ENCODE peak calls at places on chromosomes 3 and 15, in eight cellular contexts. K is HL-60, G is tibial artery, C is cardiac muscle cell, L is kidney epithelial cell, Z is right lobe of liver, D is transverse colon, Y is GM12865. X is an unnamed sample.

GRCh38 chr3:51953445-51953844 is 1.7 kb upstream of the GPR62 start:
- DNase-seq in C (no peak), L (no peak), D (no peak), K (no peak), Z (no peak), Y (no peak), G (no peak), X (no peak)

GRCh38 chr3:109050591-109051167 is 67.3 kb downstream of the MORC1 start:
- DNase-seq in Y (peak; percentile 69), K (no peak), Z (no peak), G (no peak), L (no peak), D (peak; percentile 26), C (peak; percentile 11), X (no peak)

GRCh38 chr15:63763476-63764123 is 70.1 kb downstream of the HERC1 start:
- DNase-seq in G (no peak), Y (peak; percentile 55), D (no peak), L (no peak), C (no peak), K (no peak), Z (no peak), X (no peak)

GRCh38 chr3:49702672-49703071 is 13.3 kb downstream of the RNF123 start:
- DNase-seq in C (no peak), L (no peak), Z (no peak), D (no peak), Y (no peak), G (no peak), K (no peak), X (no peak)

GRCh38 chr3:194689493-194689901 is 3.8 kb downstream of the FAM43A start:
- DNase-seq in K (no peak), C (no peak), Z (no peak), Y (peak; percentile 22), L (no peak), G (no peak), D (no peak), X (no peak)

GRCh38 chr15:41106947-41107346 is 9.1 kb downstream of the INO80 start:
- DNase-seq in K (no peak), Z (no peak), G (no peak), D (no peak), Y (peak; percentile 40), C (no peak), L (no peak), X (no peak)

GRCh38 chr15:100766225-100767001 is 113.2 kb upstream of the ALDH1A3 start:
- DNase-seq in Y (no peak), G (peak; percentile 53), K (no peak), C (no peak), L (no peak), Z (peak; percentile 37), D (no peak), X (no peak)

GRCh38 chr3:100590114-100590839 is 19.1 kb upstream of the ADGRG7 start:
- DNase-seq in C (peak; percentile 76), Y (peak; percentile 83), L (peak; percentile 39), G (no peak), K (peak; percentile 66), Z (no peak), D (peak; percentile 64), X (no peak)

GRCh38 chr3:112740800-112741199 is 99.9 kb upstream of the CCDC80 start:
- DNase-seq in L (no peak), G (no peak), Y (no peak), C (no peak), Z (no peak), K (no peak), D (no peak), X (no peak)

GRCh38 chr15:34737379-34737928 is 17.3 kb downstream of the GJD2 start:
- DNase-seq in Y (no peak), G (no peak), Z (no peak), C (peak; percentile 35), D (no peak), K (no peak), L (no peak), X (no peak)

GRCh38 chr15:63334821-63335220 is 46.8 kb downstream of the CA12 start:
- DNase-seq in G (no peak), K (no peak), Y (no peak), C (no peak), Z (no peak), D (no peak), L (no peak), X (no peak)

GRCh38 chr3:159904911-159905310 is 83.7 kb upstream of the IL12A start:
- DNase-seq in C (no peak), Y (no peak), K (no peak), D (no peak), G (no peak), Z (no peak), L (no peak), X (no peak)

GRCh38 chr3:153749070-153749610 is 372.1 kb upstream of the ARHGEF26 start:
- DNase-seq in G (no peak), D (peak; percentile 52), Y (no peak), L (no peak), K (no peak), C (peak; percentile 34), Z (no peak), X (no peak)

GRCh38 chr15:65868546-65869126 is 655 bp upstream of the RAB11A start:
- DNase-seq in G (no peak), L (no peak), C (no peak), D (no peak), K (no peak), Z (no peak), Y (no peak), X (no peak)

GRCh38 chr3:105746226-105746996 is 122.4 kb downstream of the CBLB start:
- DNase-seq in L (no peak), D (no peak), Z (no peak), K (no peak), G (no peak), Y (no peak), C (no peak), X (no peak)

GRCh38 chr3:45659661-45660566 is 29.3 kb upstream of the SACM1L start:
- DNase-seq in Y (no peak), Z (peak; percentile 79), G (peak; percentile 84), D (peak; percentile 85), C (peak; percentile 64), K (no peak), L (no peak), X (peak; percentile 76)

GRCh38 chr3:176939022-176939817 is 258.1 kb downstream of the TBL1XR1 start:
- DNase-seq in K (peak; percentile 54), Y (peak; percentile 79), D (peak; percentile 10), Z (no peak), C (peak; percentile 77), L (peak; percentile 39), G (no peak), X (no peak)

GRCh38 chr3:120795017-120795648 is 52.6 kb downstream of the GTF2E1 start:
- DNase-seq in Y (peak; percentile 86), G (peak; percentile 74), C (peak; percentile 90), K (peak; percentile 28), D (peak; percentile 80), L (peak; percentile 16), Z (peak; percentile 81), X (peak; percentile 83)

GRCh38 chr3:193418576-193419373 is 40.2 kb upstream of the ATP13A5 start:
- DNase-seq in Z (no peak), C (no peak), K (no peak), D (no peak), G (no peak), L (no peak), Y (no peak), X (no peak)

GRCh38 chr3:71725279-71725991 is at the start of gene EIF4E3:
- DNase-seq in D (peak; percentile 42), K (no peak), L (no peak), G (no peak), Y (no peak), Z (peak; percentile 61), C (peak; percentile 53), X (peak; percentile 60)

DNA sequence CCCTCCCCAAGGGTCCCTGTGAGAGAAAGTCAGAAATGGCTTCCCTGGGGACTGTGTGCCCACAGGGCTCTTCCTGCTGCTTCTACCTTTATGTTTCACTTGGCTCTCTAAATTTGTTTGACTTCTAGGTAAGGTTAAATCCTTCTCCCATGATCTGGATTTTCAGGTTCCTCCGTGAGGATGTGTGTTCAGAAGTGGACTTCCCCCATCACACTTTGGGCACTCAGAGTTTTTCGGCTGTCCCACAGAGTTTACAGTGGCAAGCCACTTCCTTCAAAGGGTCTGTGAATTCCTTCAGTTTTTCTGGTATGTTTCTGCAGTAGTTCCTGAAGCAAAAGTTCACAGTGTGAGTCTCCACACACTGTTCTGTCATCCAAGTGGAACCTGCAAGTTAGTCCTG is 30.9 kb upstream of the RARB start:
- DNase-seq in K (no peak), Z (no peak), L (no peak), D (no peak), Y (no peak), G (no peak), C (no peak), X (no peak)
- H3K4me3 ChIP-seq in K (no peak overlapping the region), Z (no peak overlapping the region), L (no peak overlapping the region), D (no peak overlapping the region), Y (no peak overlapping the region), G (no peak overlapping the region), C (no peak overlapping the region), X (no peak overlapping the region)

GRCh38 chr15:83446417-83446816 is 724 bp upstream of the SH3GL3 start:
- DNase-seq in Z (no peak), Y (no peak), C (no peak), D (no peak), L (no peak), G (no peak), K (no peak), X (no peak)
- H3K4me3 ChIP-seq in Z (no peak overlapping the region), Y (no peak overlapping the region), C (peak overlapping the region; percentile 65), D (peak overlapping the region; percentile 48), L (no peak overlapping the region), G (no peak overlapping the region), K (no peak overlapping the region), X (peak overlapping the region; percentile 48)

DNA sequence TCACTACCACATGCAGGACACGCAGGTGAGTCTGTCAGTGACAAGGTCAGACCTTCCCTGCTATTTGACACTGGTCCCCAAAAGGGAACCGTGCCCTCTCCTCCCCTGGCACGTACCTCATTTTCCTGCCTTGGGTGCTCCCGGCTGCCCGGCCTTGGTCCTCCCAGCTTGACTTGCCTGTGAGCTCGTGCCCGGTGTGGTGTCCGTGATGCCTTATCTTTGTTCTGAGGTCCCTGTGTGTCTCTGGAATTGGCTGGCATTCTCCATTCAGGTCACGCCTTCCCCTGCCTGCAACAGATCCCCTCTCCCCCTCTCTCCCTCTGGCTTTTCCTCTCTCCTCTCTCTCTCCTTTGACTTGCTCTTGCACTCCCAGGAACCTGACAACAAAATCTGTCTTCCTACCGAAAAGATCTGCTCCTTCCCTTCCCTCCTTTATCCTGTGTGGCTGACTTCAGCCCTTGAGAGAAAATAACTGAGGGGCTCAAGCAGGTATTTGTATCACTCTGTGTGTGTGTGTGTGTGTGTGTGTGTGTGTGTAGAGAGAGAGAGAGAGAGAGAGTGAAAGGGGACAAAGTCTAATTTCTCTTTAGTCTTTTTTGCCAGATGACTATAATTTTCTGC is at the start of gene MASP1:
- DNase-seq in Z (peak; percentile 90), L (no peak), K (no peak), Y (no peak), D (no peak), C (peak; percentile 77), G (no peak), X (no peak)
- H3K4me3 ChIP-seq in Z (peak within 1 kb of the TSS; percentile 61), L (no peak within 1 kb of the TSS), K (no peak within 1 kb of the TSS), Y (no peak within 1 kb of the TSS), D (peak within 1 kb of the TSS; percentile 38), C (peak within 1 kb of the TSS; percentile 63), G (peak within 1 kb of the TSS; percentile 39), X (peak within 1 kb of the TSS; percentile 32)

DNA sequence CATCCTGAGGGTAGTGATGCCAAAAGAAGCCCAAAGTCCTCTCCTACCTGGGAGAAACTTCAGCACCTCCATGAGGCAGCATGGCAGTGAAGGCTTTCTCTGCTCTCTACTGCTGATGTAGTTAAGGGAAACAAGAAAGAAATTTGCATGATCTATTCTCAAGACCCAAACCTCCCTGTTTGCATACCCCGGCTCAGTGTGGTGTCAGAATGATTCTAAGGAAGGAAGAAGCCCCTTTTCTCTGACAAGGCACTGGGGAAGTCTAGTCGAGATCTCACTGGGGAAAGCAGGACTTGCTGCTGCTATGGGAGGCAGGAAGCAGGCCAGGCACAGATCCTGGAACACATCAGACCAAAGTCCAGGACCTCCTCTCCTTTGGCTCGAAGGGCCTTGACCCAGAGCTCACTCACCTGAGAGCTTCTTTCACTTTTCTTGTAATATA is 89.4 kb upstream of the ICE2 start:
- DNase-seq in D (peak; percentile 48), Y (peak; percentile 92), C (no peak), L (no peak), G (no peak), K (no peak), Z (peak; percentile 61), X (no peak)
- H3K4me3 ChIP-seq in D (no peak overlapping the region), Y (peak overlapping the region; percentile 56), C (no peak overlapping the region), L (no peak overlapping the region), G (no peak overlapping the region), K (no peak overlapping the region), Z (no peak overlapping the region), X (no peak overlapping the region)

X was measured in lower lobe of right lung.